ENCODE peak calls at places on chromosomes 1 and 21, in nine cellular contexts. V, E, Q, Z, W, F, R, G and H are unnamed samples.
A peak's percentile ranks its signal among the peaks of the same experiment; 100 is the strongest.

GRCh38 chr1:57489342-57490036 is 65.6 kb upstream of the DAB1 start:
- DNase-seq in V (no peak), E (peak; percentile 71), Q (no peak), Z (no peak), W (no peak), F (peak; percentile 51), R (no peak), G (no peak), H (no peak)

GRCh38 chr1:173095632-173096031 is 44.9 kb upstream of the TNFSF18 start:
- DNase-seq in V (no peak), E (peak; percentile 57), Q (no peak), Z (no peak), W (no peak), F (no peak), R (no peak), G (no peak), H (no peak)

GRCh38 chr1:29388884-29389283 is 152.6 kb downstream of the PTPRU start:
- DNase-seq in V (no peak), E (no peak), Q (no peak), Z (no peak), W (no peak), F (no peak), R (no peak), G (no peak), H (no peak)

GRCh38 chr1:197519741-197520334 is 251.8 kb downstream of the CRB1 start:
- DNase-seq in V (no peak), E (peak; percentile 37), Q (no peak), Z (no peak), W (no peak), F (peak; percentile 34), R (no peak), G (no peak), H (no peak)

GRCh38 chr1:108016451-108016920 is 51.5 kb upstream of the VAV3 start:
- DNase-seq in V (no peak), E (peak; percentile 87), Q (no peak), Z (no peak), W (no peak), F (peak; percentile 13), R (peak; percentile 73), G (peak; percentile 24), H (no peak)

GRCh38 chr21:31157756-31158155 is 119.5 kb upstream of the KRTAP19-8 start:
- DNase-seq in V (no peak), E (no peak), Q (no peak), Z (no peak), W (no peak), F (no peak), R (no peak), G (no peak), H (no peak)

GRCh38 chr21:35072960-35073359 is 23.9 kb upstream of the RUNX1 start:
- DNase-seq in V (no peak), E (peak; percentile 82), Q (no peak), Z (no peak), W (no peak), F (peak; percentile 60), R (no peak), G (no peak), H (no peak)

GRCh38 chr21:14600569-14601308 is 54.6 kb upstream of the SAMSN1 start:
- DNase-seq in V (no peak), E (peak; percentile 70), Q (no peak), Z (no peak), W (no peak), F (peak; percentile 28), R (no peak), G (no peak), H (no peak)

GRCh38 chr1:16138772-16139221 is 17.1 kb downstream of the EPHA2 start:
- DNase-seq in V (no peak), E (no peak), Q (no peak), Z (peak; percentile 59), W (no peak), F (peak; percentile 58), R (no peak), G (no peak), H (no peak)

GRCh38 chr1:187987236-187987776 is 1158.6 kb downstream of the PLA2G4A start:
- DNase-seq in V (no peak), E (no peak), Q (no peak), Z (no peak), W (no peak), F (no peak), R (no peak), G (no peak), H (no peak)

GRCh38 chr21:35102488-35103407 is 53.6 kb upstream of the RUNX1 start:
- DNase-seq in V (no peak), E (no peak), Q (no peak), Z (no peak), W (no peak), F (no peak), R (peak; percentile 72), G (peak; percentile 29), H (peak; percentile 25)

GRCh38 chr1:205144751-205145150 is 23.0 kb upstream of the RBBP5 start:
- DNase-seq in V (no peak), E (peak; percentile 79), Q (no peak), Z (no peak), W (no peak), F (peak; percentile 74), R (no peak), G (no peak), H (no peak)

GRCh38 chr1:205142105-205142475 is 20.3 kb upstream of the RBBP5 start:
- DNase-seq in V (no peak), E (no peak), Q (no peak), Z (no peak), W (no peak), F (no peak), R (no peak), G (no peak), H (no peak)

GRCh38 chr1:205150651-205151428 is 29.1 kb upstream of the RBBP5 start:
- DNase-seq in V (no peak), E (no peak), Q (no peak), Z (no peak), W (no peak), F (no peak), R (no peak), G (no peak), H (no peak)

GRCh38 chr1:205144046-205144720 is 22.4 kb upstream of the RBBP5 start:
- DNase-seq in V (no peak), E (no peak), Q (no peak), Z (no peak), W (no peak), F (no peak), R (no peak), G (no peak), H (no peak)

DNA sequence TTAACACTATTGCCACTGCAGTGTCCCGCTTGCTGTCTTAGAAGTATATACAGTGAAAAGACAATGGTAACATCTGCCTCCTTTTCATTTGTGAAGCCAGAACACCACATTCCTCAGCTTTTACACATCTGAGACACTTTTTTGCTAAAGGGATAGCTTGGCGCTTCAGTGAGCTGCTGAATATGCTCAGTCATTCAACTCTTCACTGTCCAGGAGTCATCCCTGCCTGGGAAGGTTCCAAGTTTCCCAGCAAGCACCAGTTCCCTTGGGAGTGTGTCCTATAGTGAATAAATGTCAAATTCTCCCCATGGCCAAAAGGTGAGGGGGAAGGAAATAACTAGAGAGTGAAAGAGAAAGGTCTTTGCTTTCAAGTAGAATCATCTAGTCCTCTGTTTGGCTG is 25.4 kb upstream of the RBBP5 start:
- DNase-seq in V (no peak), E (peak; percentile 53), Q (no peak), Z (no peak), W (no peak), F (no peak), R (no peak), G (no peak), H (no peak)
- TF ChIP-seq CTCF in V (no peak), E (no peak), Q (no peak), Z (no peak), W (no peak), F (no peak), R (no peak), G (no peak), H (no peak)

GRCh38 chr1:229972600-229973296 is 94.3 kb upstream of the GALNT2 start:
- DNase-seq in V (no peak), E (no peak), Q (peak; percentile 75), Z (peak; percentile 27), W (peak; percentile 59), F (peak; percentile 9), R (no peak), G (no peak), H (no peak)
- TF ChIP-seq CTCF in V (no peak), E (no peak), Q (peak; percentile 78), Z (no peak), W (no peak), F (peak; percentile 9), R (no peak), G (no peak), H (peak; percentile 31)

GRCh38 chr1:53359934-53360276 is 32.0 kb upstream of the LRP8 start:
- DNase-seq in V (no peak), E (no peak), Q (no peak), Z (no peak), W (no peak), F (no peak), R (no peak), G (peak; percentile 4), H (no peak)

GRCh38 chr1:53361541-53361961 is 33.7 kb upstream of the LRP8 start:
- DNase-seq in V (no peak), E (no peak), Q (peak; percentile 24), Z (no peak), W (peak; percentile 2), F (no peak), R (peak; percentile 26), G (peak; percentile 10), H (no peak)

GRCh38 chr1:53356637-53357036 is 28.8 kb upstream of the LRP8 start:
- DNase-seq in V (no peak), E (no peak), Q (no peak), Z (no peak), W (no peak), F (no peak), R (no peak), G (no peak), H (no peak)

GRCh38 chr1:53362270-53362669 is 34.4 kb upstream of the LRP8 start:
- DNase-seq in V (no peak), E (no peak), Q (peak; percentile 20), Z (no peak), W (peak; percentile 4), F (no peak), R (no peak), G (peak; percentile 3), H (no peak)

DNA sequence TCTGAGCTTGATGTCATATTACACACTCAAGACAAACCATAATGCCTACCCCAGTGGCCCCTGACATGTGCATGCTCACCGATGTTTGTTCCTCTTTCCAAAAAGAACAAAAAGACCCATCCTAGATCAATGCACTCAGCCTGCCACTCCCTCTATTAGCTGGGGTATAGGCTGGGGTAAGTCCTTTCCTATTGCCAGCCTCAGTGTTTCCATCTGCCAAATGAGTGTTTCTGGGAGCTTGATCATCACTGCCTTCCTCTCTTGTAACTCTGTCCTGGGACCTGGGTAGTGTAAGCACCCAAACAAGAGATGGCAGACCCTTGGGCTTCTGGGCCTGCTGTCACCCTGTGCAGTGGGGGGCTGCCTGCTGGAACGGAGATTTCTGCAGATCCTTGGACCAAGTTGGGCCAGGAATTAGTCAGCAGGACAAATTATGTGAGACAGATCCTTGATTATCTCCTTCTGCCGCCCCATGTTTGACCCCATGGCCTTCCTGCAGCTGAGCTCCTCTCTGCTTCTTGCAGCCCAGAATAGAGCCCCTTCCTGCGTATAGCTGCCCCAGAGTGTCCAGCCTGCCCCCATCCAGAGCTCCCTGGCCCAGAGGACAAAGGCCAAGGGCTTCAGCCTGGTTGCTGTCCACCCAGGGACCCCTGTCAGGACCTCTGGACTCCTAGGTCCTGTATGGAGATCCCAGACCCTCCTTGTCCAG is 31.5 kb upstream of the LRP8 start:
- DNase-seq in V (no peak), E (no peak), Q (peak; percentile 17), Z (no peak), W (no peak), F (no peak), R (peak; percentile 33), G (peak; percentile 3), H (no peak)
- TF ChIP-seq CTCF in V (no peak), E (no peak), Q (no peak), Z (no peak), W (no peak), F (no peak), R (no peak), G (no peak), H (no peak)

GRCh38 chr1:54791880-54792522 is 9.1 kb downstream of the TTC22 start:
- DNase-seq in V (no peak), E (no peak), Q (peak; percentile 65), Z (peak; percentile 43), W (peak; percentile 88), F (peak; percentile 20), R (peak; percentile 68), G (no peak), H (peak; percentile 67)
- TF ChIP-seq CTCF in V (no peak), E (peak; percentile 60), Q (peak; percentile 97), Z (peak; percentile 47), W (peak; percentile 91), F (peak; percentile 73), R (peak; percentile 2), G (peak; percentile 40), H (peak; percentile 45)